ENCODE peak calls at places on chromosomes 11 and 22, in five cellular contexts. J, Q, C, B and G are unnamed samples.

GRCh38 chr22:45442120-45442519 is 28.6 kb downstream of the RIBC2 start:
- DNase-seq in J (no peak), Q (no peak), B (no peak), C (no peak), G (no peak)

GRCh38 chr11:209275-210121 is 2.0 kb downstream of the RIC8A start:
- DNase-seq in B (no peak), J (no peak), Q (peak; percentile 61), C (no peak), G (no peak)

GRCh38 chr11:130765951-130766649 is 150.2 kb downstream of the SNX19 start:
- DNase-seq in B (no peak), Q (no peak), C (no peak), J (no peak), G (no peak)

GRCh38 chr11:44731685-44732411 is 5.1 kb downstream of the TSPAN18 start:
- DNase-seq in B (no peak), C (no peak), Q (no peak), J (no peak), G (no peak)

GRCh38 chr11:62444271-62444833 is 25.5 kb downstream of the SCGB1A1 start:
- DNase-seq in J (no peak), C (peak; percentile 28), B (no peak), Q (peak; percentile 81), G (peak; percentile 58)

GRCh38 chr11:43833657-43834073 is 47.0 kb upstream of the ALKBH3 start:
- DNase-seq in J (no peak), C (no peak), Q (no peak), B (no peak), G (no peak)

GRCh38 chr11:45304992-45305335 is 18.8 kb upstream of the SYT13 start:
- DNase-seq in C (no peak), B (no peak), Q (no peak), J (peak; percentile 22), G (no peak)

GRCh38 chr22:22558071-22558971 is 744 bp downstream of the PRAME start:
- DNase-seq in C (no peak), J (no peak), Q (no peak), B (no peak), G (no peak)

GRCh38 chr11:124759268-124760204 is 2.6 kb downstream of the ESAM start:
- DNase-seq in B (no peak), Q (no peak), C (no peak), J (no peak), G (no peak)

GRCh38 chr22:23673826-23674690 is 16.8 kb upstream of the RGL4 start:
- DNase-seq in Q (no peak), C (no peak), B (no peak), J (no peak), G (no peak)

GRCh38 chr11:77776455-77776854 is 44.1 kb downstream of the RSF1 start:
- DNase-seq in Q (no peak), J (no peak), B (no peak), C (no peak), G (no peak)

GRCh38 chr11:76637491-76638266 is 32.9 kb downstream of the LRRC32 start:
- DNase-seq in B (no peak), C (no peak), Q (no peak), J (no peak), G (no peak)

GRCh38 chr22:39703890-39704658 is 133.5 kb downstream of the CACNA1I start:
- DNase-seq in Q (no peak), B (no peak), J (peak; percentile 53), C (peak; percentile 10), G (no peak)

GRCh38 chr11:121540627-121541026 is 87.9 kb upstream of the SORL1-AS1 start:
- DNase-seq in B (no peak), Q (no peak), C (no peak), J (no peak), G (no peak)

GRCh38 chr11:93498099-93499040 is 44.8 kb downstream of the SMCO4 start:
- DNase-seq in J (no peak), Q (no peak), B (no peak), C (no peak), G (no peak)